ENCODE peak calls at places on chromosomes 4 and X, in ten cellular contexts. P is choroid plexus epithelial cell; W is Calu3; D is spleen; S is epithelial cell of esophagus; V is neural crest cell; I is progenitor cell of endocrine pancreas; N is AG04450; G is activated CD8-positive, alpha-beta T cell treated with anti-CD3 and anti-CD28 coated beads for 36 hours; H is OCI-LY7. F is an unnamed sample.

GRCh38 chrX:41302293-41302868 is 31.6 kb upstream of the DDX3X start:
- DNase-seq in S (peak; percentile 58), N (no peak), P (peak; percentile 9), W (peak; percentile 37), I (no peak), G (no peak), H (no peak), V (no peak), D (no peak), F (no peak)

GRCh38 chrX:19272452-19272851 is 71.3 kb upstream of the PDHA1 start:
- DNase-seq in G (peak; percentile 13), P (peak; percentile 23), S (no peak), W (no peak), N (no peak), V (no peak), I (no peak), D (no peak), H (no peak), F (no peak)

GRCh38 chrX:68511255-68511654 is 12.4 kb downstream of the YIPF6 start:
- DNase-seq in P (peak; percentile 59), I (no peak), V (peak; percentile 44), S (peak; percentile 44), W (peak; percentile 48), G (peak; percentile 28), D (no peak), H (peak; percentile 49), N (no peak), F (no peak)

GRCh38 chr4:187017156-187017555 is 293.5 kb upstream of the FAT1 start:
- DNase-seq in N (no peak), S (peak; percentile 13), I (no peak), W (no peak), V (no peak), P (no peak), H (no peak), G (no peak), D (no peak), F (no peak)

GRCh38 chr4:147056951-147057630 is 111.4 kb upstream of the TTC29 start:
- DNase-seq in N (no peak), P (peak; percentile 68), H (peak; percentile 12), S (peak; percentile 19), G (no peak), I (no peak), V (no peak), W (no peak), D (no peak), F (no peak)

GRCh38 chr4:144104509-144105130 is 35.9 kb downstream of the GYPA start:
- DNase-seq in N (no peak), W (no peak), I (no peak), V (no peak), S (no peak), D (no peak), H (no peak), P (no peak), G (no peak), F (no peak)

GRCh38 chrX:68045008-68045577 is 388.2 kb downstream of the OPHN1 start:
- DNase-seq in I (no peak), V (no peak), N (no peak), D (no peak), G (no peak), P (no peak), S (no peak), W (no peak), H (no peak), F (no peak)

GRCh38 chr4:7045961-7046921 is 3.1 kb downstream of the TADA2B start:
- DNase-seq in S (peak; percentile 32), G (no peak), I (no peak), W (no peak), H (peak; percentile 40), N (no peak), D (peak; percentile 80), V (no peak), P (no peak), F (no peak)

GRCh38 chrX:54994668-54995452 is 872 bp upstream of the PFKFB1 start:
- DNase-seq in G (no peak), P (no peak), I (no peak), V (no peak), H (no peak), S (no peak), W (no peak), N (no peak), D (no peak), F (no peak)

GRCh38 chr4:105126311-105127153 is 20.1 kb upstream of the TET2 start:
- DNase-seq in V (no peak), I (no peak), H (no peak), S (no peak), P (peak; percentile 69), G (no peak), W (no peak), D (no peak), N (no peak), F (no peak)

GRCh38 chr4:70687821-70688794 is at the start of gene UTP3:
- DNase-seq in G (peak; percentile 95), P (peak; percentile 99), S (peak; percentile 99), N (peak; percentile 98), W (peak; percentile 90), H (peak; percentile 96), I (peak; percentile 90), V (peak; percentile 94), D (peak; percentile 97), F (peak; percentile 98)

GRCh38 chrX:150767475-150768131 is 74.4 kb downstream of the MTMR1 start:
- DNase-seq in P (peak; percentile 96), D (no peak), I (no peak), W (no peak), S (peak; percentile 62), H (no peak), N (peak; percentile 84), G (peak; percentile 30), V (no peak), F (peak; percentile 50)

GRCh38 chr4:26032142-26032541 is 118.1 kb downstream of the SMIM20 start:
- DNase-seq in S (peak; percentile 44), P (peak; percentile 40), D (no peak), V (no peak), N (peak; percentile 39), I (no peak), H (no peak), G (no peak), W (no peak), F (no peak)

GRCh38 chr4:82287720-82288119 is 86.1 kb downstream of the HNRNPD start:
- DNase-seq in V (no peak), D (no peak), W (no peak), I (no peak), G (no peak), S (peak; percentile 41), N (no peak), H (no peak), P (no peak), F (no peak)

GRCh38 chr4:151921811-151922210 is 161.0 kb upstream of the GATB start:
- DNase-seq in P (peak; percentile 4), V (no peak), W (no peak), D (no peak), S (peak; percentile 41), N (no peak), H (no peak), I (no peak), G (no peak), F (no peak)

GRCh38 chr4:40547446-40548132 is 82.1 kb downstream of the RBM47 start:
- DNase-seq in P (no peak), H (no peak), V (no peak), S (no peak), I (no peak), G (no peak), W (no peak), D (no peak), N (no peak), F (no peak)

GRCh38 chrX:28787206-28787605 is 200.0 kb downstream of the IL1RAPL1 start:
- DNase-seq in H (no peak), G (no peak), S (peak; percentile 71), W (peak; percentile 0), N (peak; percentile 33), P (peak; percentile 78), D (no peak), I (no peak), V (no peak), F (no peak)

GRCh38 chr4:53128959-53129358 is 236.9 kb downstream of the SCFD2 start:
- DNase-seq in D (no peak), N (no peak), P (peak; percentile 34), W (no peak), G (no peak), I (no peak), H (no peak), S (no peak), V (no peak), F (no peak)

GRCh38 chrX:70921709-70922352 is 9.1 kb downstream of the SLC7A3 start:
- DNase-seq in S (no peak), V (no peak), D (no peak), G (no peak), W (no peak), P (no peak), I (no peak), H (no peak), N (no peak), F (no peak)

GRCh38 chr4:122798101-122798500 is 28.5 kb upstream of the FGF2 start:
- DNase-seq in S (peak; percentile 89), P (peak; percentile 97), V (no peak), W (peak; percentile 16), D (no peak), H (no peak), N (peak; percentile 88), G (no peak), I (no peak), F (peak; percentile 96)
- TF ChIP-seq CTCF in S (no peak), P (peak; percentile 34), V (no peak), W (no peak), D (no peak), H (no peak), N (peak; percentile 14), G (no peak), I (no peak), F (peak; percentile 25)

GRCh38 chrX:51420610-51421009 is 75.8 kb downstream of the NUDT11 start:
- DNase-seq in G (peak; percentile 13), D (no peak), V (peak; percentile 28), N (peak; percentile 1), S (peak; percentile 38), P (peak; percentile 60), W (peak; percentile 25), I (no peak), H (peak; percentile 73), F (no peak)
- TF ChIP-seq CTCF in G (peak; percentile 62), D (peak; percentile 69), V (peak; percentile 77), N (peak; percentile 62), S (peak; percentile 58), P (peak; percentile 70), W (no peak), I (peak; percentile 66), H (peak; percentile 81), F (peak; percentile 72)

GRCh38 chr4:184389978-184390518 is 84.3 kb downstream of the IRF2 start:
- DNase-seq in V (no peak), G (no peak), I (no peak), P (no peak), N (no peak), H (no peak), S (no peak), W (no peak), D (no peak), F (no peak)
- TF ChIP-seq CTCF in V (no peak), G (no peak), I (no peak), P (no peak), N (no peak), H (no peak), S (no peak), W (no peak), D (no peak), F (no peak)

DNA sequence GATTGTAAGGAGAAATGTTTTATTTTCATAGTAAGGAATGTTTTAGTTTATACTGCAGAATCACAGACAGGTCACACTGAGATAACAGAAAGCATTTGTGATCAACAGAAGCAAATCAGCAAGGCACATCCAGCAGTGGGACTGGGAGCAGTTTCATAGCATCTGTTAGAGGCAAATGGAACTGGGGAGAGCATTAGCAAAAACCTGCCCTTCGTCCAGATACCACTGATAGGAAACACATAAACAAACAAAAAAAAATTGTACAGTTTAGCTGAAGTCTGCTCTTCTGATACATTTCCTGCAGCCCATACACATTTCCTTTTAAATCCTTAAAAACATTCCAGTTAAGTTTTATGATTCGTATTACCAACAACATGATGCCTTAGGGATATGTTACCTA is 374.3 kb downstream of the PCDH7 start:
- DNase-seq in P (no peak), N (no peak), D (no peak), I (no peak), V (no peak), S (no peak), H (no peak), W (no peak), G (no peak), F (no peak)
- TF ChIP-seq CTCF in P (no peak), N (no peak), D (no peak), I (no peak), V (no peak), S (no peak), H (no peak), W (no peak), G (no peak), F (no peak)

F was measured in AG09319.